ENCODE peak calls at places on chromosomes 12 and 14, in seven cellular contexts. A is HCT116, T is SK-N-SH, P is H1, F is HepG2, L is GM12878, V is K562. Z is an unnamed sample.

GRCh38 chr14:36441283-36441682 is 78.7 kb downstream of the NKX2-1 start:
- DNase-seq in A (no peak), T (no peak), P (no peak), F (no peak), L (no peak), V (no peak), Z (no peak)

GRCh38 chr14:96268426-96269358 is 12.7 kb downstream of the BDKRB1 start:
- DNase-seq in A (no peak), T (no peak), P (peak), F (no peak), L (no peak), V (no peak), Z (no peak)

GRCh38 chr14:68407275-68407674 is 385.6 kb downstream of the ZFP36L1 start:
- DNase-seq in A (no peak), T (no peak), P (no peak), F (no peak), L (no peak), V (no peak), Z (no peak)

GRCh38 chr12:42490261-42490842 is 99.2 kb downstream of the PRICKLE1 start:
- DNase-seq in A (no peak), T (no peak), P (no peak), F (no peak), L (no peak), V (no peak), Z (no peak)

GRCh38 chr14:93008381-93008780 is 85.4 kb downstream of the CHGA start:
- DNase-seq in A (no peak), T (peak), P (no peak), F (no peak), L (no peak), V (no peak), Z (no peak)

GRCh38 chr14:59187802-59188460 is 536 bp upstream of the DAAM1 start:
- DNase-seq in A (no peak), T (peak), P (no peak), F (no peak), L (no peak), V (peak), Z (no peak)

GRCh38 chr12:168763-169525 is 45.0 kb downstream of the SLC6A12 start:
- DNase-seq in A (no peak), T (no peak), P (no peak), F (no peak), L (no peak), V (no peak), Z (no peak)

GRCh38 chr14:31070431-31070830 is 44.3 kb upstream of the STRN3 start:
- DNase-seq in A (no peak), T (no peak), P (no peak), F (no peak), L (no peak), V (no peak), Z (no peak)

GRCh38 chr12:78802593-78802992 is 62.0 kb upstream of the SYT1 start:
- DNase-seq in A (no peak), T (peak), P (no peak), F (no peak), L (no peak), V (no peak), Z (no peak)

GRCh38 chr12:106585862-106586534 is 3.2 kb downstream of the RFX4 start:
- DNase-seq in A (no peak), T (peak), P (peak), F (no peak), L (no peak), V (no peak), Z (no peak)

GRCh38 chr14:64060648-64061096 is 207.9 kb downstream of the SYNE2 start:
- DNase-seq in A (peak), T (no peak), P (peak), F (peak), L (no peak), V (peak), Z (no peak)

GRCh38 chr12:56117778-56118687 is at the start of gene ZC3H10:
- DNase-seq in A (peak), T (peak), P (peak), F (peak), L (peak), V (peak), Z (peak)

GRCh38 chr12:32106517-32107366 is at the start of gene BICD1:
- DNase-seq in A (peak), T (peak), P (peak), F (peak), L (peak), V (peak), Z (peak)

GRCh38 chr12:131774576-131774975 is 53.6 kb upstream of the MMP17 start:
- DNase-seq in A (no peak), T (no peak), P (no peak), F (no peak), L (no peak), V (no peak), Z (no peak)

GRCh38 chr12:77352941-77353340 is 287.6 kb upstream of the E2F7 start:
- DNase-seq in A (no peak), T (no peak), P (no peak), F (no peak), L (no peak), V (no peak), Z (peak)

GRCh38 chr12:32494676-32495075 is 95.3 kb downstream of the FGD4 start:
- DNase-seq in A (no peak), T (no peak), P (no peak), F (no peak), L (no peak), V (no peak), Z (no peak)

GRCh38 chr12:47141459-47141858 is 61.7 kb upstream of the AMIGO2 start:
- DNase-seq in A (no peak), T (no peak), P (no peak), F (no peak), L (no peak), V (no peak), Z (peak)

GRCh38 chr12:102426599-102427541 is 53.5 kb downstream of the IGF1 start:
- DNase-seq in A (no peak), T (no peak), P (no peak), F (no peak), L (no peak), V (no peak), Z (no peak)

GRCh38 chr12:6795088-6795487 is 5.8 kb downstream of the CD4 start:
- DNase-seq in A (no peak), T (no peak), P (no peak), F (no peak), L (no peak), V (no peak), Z (no peak)

GRCh38 chr14:59695198-59695597 is 118.6 kb upstream of the CCDC175 start:
- DNase-seq in A (no peak), T (no peak), P (no peak), F (no peak), L (no peak), V (no peak), Z (no peak)

GRCh38 chr12:630656-631632 is 32.3 kb downstream of the NINJ2 start:
- DNase-seq in A (no peak), T (no peak), P (peak), F (no peak), L (no peak), V (no peak), Z (no peak)

GRCh38 chr14:31275731-31276130 is 68.1 kb upstream of the HECTD1 start:
- DNase-seq in A (peak), T (no peak), P (no peak), F (no peak), L (no peak), V (no peak), Z (peak)

GRCh38 chr12:117188961-117189724 is 1.1 kb downstream of the FBXO21 start:
- DNase-seq in A (no peak), T (no peak), P (no peak), F (no peak), L (no peak), V (no peak), Z (no peak)

GRCh38 chr12:106080111-106080732 is 58.5 kb downstream of the NUAK1 start:
- DNase-seq in A (no peak), T (no peak), P (no peak), F (no peak), L (no peak), V (no peak), Z (no peak)

GRCh38 chr14:78767436-78767835 is 597.3 kb downstream of the NRXN3 start:
- DNase-seq in A (no peak), T (no peak), P (no peak), F (no peak), L (no peak), V (no peak), Z (no peak)

GRCh38 chr12:72281145-72281544 is 9.0 kb downstream of the TRHDE start:
- DNase-seq in A (no peak), T (no peak), P (no peak), F (no peak), L (no peak), V (no peak), Z (no peak)

GRCh38 chr12:29703528-29703927 is 80.2 kb downstream of the TMTC1 start:
- DNase-seq in A (no peak), T (no peak), P (no peak), F (no peak), L (no peak), V (no peak), Z (no peak)

GRCh38 chr14:58770501-58770982 is 132.8 kb downstream of the DACT1 start:
- DNase-seq in A (no peak), T (no peak), P (no peak), F (no peak), L (no peak), V (no peak), Z (no peak)

GRCh38 chr14:97442363-97442762 is 645.2 kb downstream of the VRK1 start:
- DNase-seq in A (no peak), T (no peak), P (no peak), F (no peak), L (peak), V (no peak), Z (no peak)

GRCh38 chr14:72904840-72905561 is 11.1 kb upstream of the DPF3 start:
- DNase-seq in A (peak), T (peak), P (peak), F (peak), L (no peak), V (peak), Z (peak)

GRCh38 chr14:52025310-52025709 is 36.0 kb downstream of the RTRAF start:
- DNase-seq in A (no peak), T (no peak), P (no peak), F (no peak), L (no peak), V (no peak), Z (no peak)

GRCh38 chr14:65226824-65227604 is 124.7 kb upstream of the MAX start:
- DNase-seq in A (no peak), T (no peak), P (no peak), F (peak), L (no peak), V (no peak), Z (peak)

GRCh38 chr14:63483315-63483714 is 59.9 kb downstream of the PPP2R5E start:
- DNase-seq in A (no peak), T (no peak), P (no peak), F (no peak), L (no peak), V (no peak), Z (no peak)

GRCh38 chr14:23631702-23632460 is 4.3 kb upstream of the DHRS2 start:
- DNase-seq in A (peak), T (peak), P (peak), F (peak), L (peak), V (peak), Z (peak)

GRCh38 chr14:32477406-32477805 is 148.3 kb downstream of the AKAP6 start:
- DNase-seq in A (no peak), T (no peak), P (no peak), F (no peak), L (no peak), V (no peak), Z (no peak)

GRCh38 chr12:56929780-56930179 is 4.4 kb downstream of the SDR9C7 start:
- DNase-seq in A (no peak), T (no peak), P (peak), F (no peak), L (no peak), V (no peak), Z (no peak)

GRCh38 chr12:49649445-49649844 is 26.1 kb downstream of the PRPF40B start:
- DNase-seq in A (no peak), T (no peak), P (no peak), F (no peak), L (no peak), V (no peak), Z (no peak)

GRCh38 chr14:32509632-32510187 is 180.6 kb downstream of the AKAP6 start:
- DNase-seq in A (no peak), T (no peak), P (no peak), F (peak), L (no peak), V (no peak), Z (peak)

DNA sequence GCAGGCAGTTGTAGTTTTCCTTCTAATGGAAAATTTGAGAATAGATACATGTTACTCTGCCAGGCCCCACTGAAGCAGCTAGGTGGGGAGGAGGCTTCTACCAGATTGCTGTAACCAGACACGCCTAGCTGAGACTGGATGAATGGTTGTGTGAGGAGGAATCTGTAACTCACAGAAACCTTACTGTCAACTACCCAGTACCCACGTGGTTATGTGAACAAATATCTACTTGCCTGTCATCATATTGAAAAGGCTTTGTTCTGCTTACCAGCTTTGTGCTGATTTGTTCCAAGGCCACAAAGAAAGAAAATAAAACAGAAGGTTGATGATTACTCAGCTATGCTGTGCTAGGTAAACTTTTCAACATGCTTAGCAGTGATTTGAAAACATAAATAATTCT is 167.2 kb downstream of the CAPZA3 start:
- DNase-seq in A (no peak), T (no peak), P (no peak), F (peak), L (no peak), V (no peak), Z (no peak)
- TF ChIP-seq JUND in A (no peak), T (no peak), P (no peak), F (no peak), L (no peak), V (no peak), Z (no peak)

GRCh38 chr14:25102788-25103187 is 52.8 kb upstream of the STXBP6 start:
- DNase-seq in A (no peak), T (no peak), P (no peak), F (peak), L (no peak), V (no peak), Z (no peak)

GRCh38 chr14:25108959-25109358 is 59.0 kb upstream of the STXBP6 start:
- DNase-seq in A (no peak), T (no peak), P (no peak), F (peak), L (no peak), V (no peak), Z (peak)

GRCh38 chr14:25103820-25104219 is 53.9 kb upstream of the STXBP6 start:
- DNase-seq in A (no peak), T (no peak), P (no peak), F (no peak), L (no peak), V (no peak), Z (no peak)

GRCh38 chr14:25103261-25103660 is 53.3 kb upstream of the STXBP6 start:
- DNase-seq in A (no peak), T (no peak), P (no peak), F (no peak), L (no peak), V (no peak), Z (no peak)
- TF ChIP-seq JUND in A (no peak), T (no peak), P (no peak), F (no peak), L (no peak), V (no peak), Z (no peak)

DNA sequence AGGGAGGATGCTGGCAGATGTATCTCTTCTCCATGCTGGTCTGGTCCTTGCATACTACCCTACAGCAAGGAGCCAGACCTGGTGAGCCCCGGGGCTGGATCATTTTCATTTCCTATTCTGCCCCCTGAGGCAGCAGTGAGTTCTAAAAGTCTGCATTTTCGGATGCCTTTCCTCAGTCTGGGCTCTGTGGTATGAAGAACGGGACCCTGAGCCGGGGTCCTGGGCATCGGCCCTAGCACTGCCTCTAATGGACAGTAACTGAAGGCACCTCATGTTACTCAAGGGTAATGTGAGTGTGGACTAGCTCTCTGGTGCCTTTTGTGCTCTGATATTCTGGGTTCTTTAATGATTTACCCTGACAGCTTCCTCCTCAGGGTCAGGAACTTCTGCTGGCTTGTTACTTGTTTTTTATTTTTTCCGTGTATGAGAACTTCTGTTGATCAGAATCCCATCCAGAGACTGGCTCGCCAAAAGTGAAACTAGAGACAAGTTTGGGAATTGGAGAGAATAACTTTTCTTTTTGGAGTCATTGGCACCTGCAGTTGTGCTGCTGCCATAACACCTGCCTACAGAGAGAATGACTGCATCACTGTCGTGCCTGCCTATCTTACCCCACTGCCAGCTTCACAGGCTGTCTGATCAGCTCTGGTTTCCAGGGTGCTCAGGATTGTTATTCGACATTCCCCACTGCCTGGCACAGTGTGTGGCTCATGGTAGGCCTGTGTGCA is 62.3 kb downstream of the SUSD6 start:
- DNase-seq in A (no peak), T (no peak), P (no peak), F (no peak), L (no peak), V (no peak), Z (no peak)
- TF ChIP-seq JUND in A (no peak), T (no peak), P (no peak), F (no peak), L (no peak), V (no peak), Z (no peak)

GRCh38 chr12:64746663-64747062 is 12.5 kb downstream of the GNS start:
- DNase-seq in A (no peak), T (no peak), P (no peak), F (no peak), L (no peak), V (no peak), Z (no peak)
- TF ChIP-seq JUND in A (no peak), T (peak), P (no peak), F (no peak), L (no peak), V (no peak), Z (no peak)

GRCh38 chr14:33799705-33800269 is 151.1 kb downstream of the EGLN3 start:
- DNase-seq in A (no peak), T (no peak), P (no peak), F (no peak), L (no peak), V (no peak), Z (no peak)
- TF ChIP-seq JUND in A (no peak), T (no peak), P (no peak), F (no peak), L (no peak), V (no peak), Z (no peak)

GRCh38 chr12:27940756-27941402 is 31.7 kb downstream of the PTHLH start:
- DNase-seq in A (peak), T (peak), P (peak), F (peak), L (peak), V (peak), Z (peak)

GRCh38 chr12:27936196-27936595 is 36.3 kb downstream of the PTHLH start:
- DNase-seq in A (no peak), T (no peak), P (no peak), F (no peak), L (no peak), V (no peak), Z (no peak)

GRCh38 chr12:27934278-27934677 is 38.3 kb downstream of the PTHLH start:
- DNase-seq in A (no peak), T (no peak), P (no peak), F (no peak), L (no peak), V (no peak), Z (no peak)

GRCh38 chr12:27940245-27940644 is 32.3 kb downstream of the PTHLH start:
- DNase-seq in A (no peak), T (no peak), P (no peak), F (no peak), L (no peak), V (no peak), Z (no peak)

DNA sequence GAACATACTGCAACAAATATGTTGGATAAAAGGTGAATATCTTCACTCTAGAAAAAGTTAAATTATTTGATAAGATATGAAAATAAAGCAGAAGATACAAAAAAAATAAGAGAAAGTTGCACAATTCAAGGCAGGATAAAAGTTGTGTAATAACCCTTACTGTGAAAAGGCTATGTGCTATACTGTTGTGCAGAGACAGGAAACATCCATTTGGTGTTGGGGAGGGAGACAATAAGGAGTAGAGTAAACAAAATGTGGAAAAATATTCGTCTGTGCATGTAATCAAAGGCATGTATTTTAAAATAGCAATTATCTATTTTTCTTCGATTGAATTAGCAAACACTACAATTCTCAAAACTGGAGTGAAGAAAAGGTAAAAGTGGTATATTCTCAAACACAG is 34.8 kb downstream of the PTHLH start:
- DNase-seq in A (no peak), T (no peak), P (no peak), F (no peak), L (no peak), V (no peak), Z (no peak)
- TF ChIP-seq JUND in A (no peak), T (no peak), P (no peak), F (no peak), L (no peak), V (no peak), Z (no peak)

DNA sequence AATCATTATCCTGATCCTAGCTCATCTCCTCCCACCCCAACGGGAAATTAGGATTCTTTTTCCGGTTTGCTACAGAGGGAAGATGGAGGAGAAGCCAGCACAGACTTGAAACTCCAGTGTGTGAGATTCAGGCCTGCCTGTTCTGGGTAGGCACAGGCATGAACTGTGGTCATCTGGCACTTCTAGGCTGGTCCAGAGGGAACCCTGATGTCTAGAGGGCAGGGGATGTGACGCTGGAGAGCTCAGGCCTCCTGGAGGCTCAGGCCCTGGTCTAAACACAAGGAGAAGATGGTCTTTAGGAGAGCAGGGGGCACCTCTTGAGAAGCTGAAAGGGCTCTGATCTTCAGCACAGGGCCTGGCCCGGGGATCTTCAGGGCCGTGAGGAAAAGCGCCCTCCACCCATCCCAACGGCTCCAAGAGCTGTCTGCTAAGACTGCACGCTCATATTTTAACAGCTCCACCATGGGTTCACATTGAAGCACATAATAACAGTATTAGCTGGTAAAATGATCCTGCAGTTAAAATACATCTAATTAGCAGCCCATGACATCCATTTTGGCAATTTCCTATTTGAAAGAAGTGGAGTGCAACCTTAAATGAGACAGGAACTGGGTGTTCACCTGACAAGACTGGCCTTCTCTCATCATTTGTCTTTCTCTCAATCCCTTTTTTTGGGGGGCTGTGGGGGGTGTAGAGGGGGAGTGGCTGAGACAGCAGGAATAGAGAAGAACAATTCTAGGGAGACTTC is 35.4 kb downstream of the BCL11B start:
- DNase-seq in A (no peak), T (no peak), P (no peak), F (no peak), L (no peak), V (no peak), Z (no peak)
- TF ChIP-seq JUND in A (no peak), T (no peak), P (no peak), F (no peak), L (no peak), V (no peak), Z (no peak)

GRCh38 chr14:53955234-53955556 is 1.4 kb downstream of the BMP4 start:
- DNase-seq in A (no peak), T (no peak), P (no peak), F (no peak), L (no peak), V (no peak), Z (no peak)
- TF ChIP-seq JUND in A (no peak), T (no peak), P (no peak), F (no peak), L (no peak), V (no peak), Z (no peak)

GRCh38 chr14:35304812-35305462 is 12.8 kb downstream of the PSMA6 start:
- DNase-seq in A (no peak), T (no peak), P (no peak), F (no peak), L (no peak), V (no peak), Z (no peak)
- TF ChIP-seq JUND in A (no peak), T (no peak), P (no peak), F (no peak), L (no peak), V (no peak), Z (no peak)